ENCODE peak calls at places on chromosomes 13 and 19, in four cellular contexts. U is neural progenitor cell, P is endothelial cell of umbilical vein, R is Karpas-422. L is an unnamed sample.

GRCh38 chr13:102651892-102652291 is 43.0 kb downstream of the METTL21C start:
- DNase-seq in U (no peak), P (no peak), R (no peak), L (peak; percentile 68)

GRCh38 chr19:45075215-45076028 is 856 bp downstream of the ZNF296 start:
- DNase-seq in U (peak; percentile 43), P (peak; percentile 10), R (peak; percentile 97), L (peak; percentile 96)

GRCh38 chr13:101919541-101920306 is 467.2 kb downstream of the ITGBL1 start:
- DNase-seq in U (peak; percentile 83), P (peak; percentile 38), R (no peak), L (no peak)

GRCh38 chr13:107124730-107125129 is 556.8 kb upstream of the ARGLU1 start:
- DNase-seq in U (no peak), P (no peak), R (no peak), L (no peak)

GRCh38 chr13:92143766-92144165 is 745.3 kb downstream of the GPC5 start:
- DNase-seq in U (no peak), P (no peak), R (no peak), L (no peak)

GRCh38 chr19:13262450-13262849 is 112.2 kb downstream of the IER2 start:
- DNase-seq in U (peak; percentile 22), P (peak; percentile 70), R (peak; percentile 85), L (no peak)

GRCh38 chr19:47157455-47158321 is 27.1 kb downstream of the SAE1 start:
- DNase-seq in U (peak; percentile 62), P (peak; percentile 90), R (peak; percentile 57), L (no peak)

GRCh38 chr13:82912564-82912963 is 969.7 kb downstream of the SLITRK1 start:
- DNase-seq in U (no peak), P (no peak), R (no peak), L (no peak)

GRCh38 chr13:40992678-40993077 is 26.4 kb downstream of the ELF1 start:
- DNase-seq in U (no peak), P (peak; percentile 28), R (peak; percentile 62), L (no peak)

GRCh38 chr19:18388328-18389094 is 2.6 kb downstream of the GDF15 start:
- DNase-seq in U (peak; percentile 84), P (peak; percentile 73), R (peak; percentile 94), L (peak; percentile 96)

GRCh38 chr13:91313103-91313502 is 34.4 kb upstream of the MIR17HG start:
- DNase-seq in U (peak; percentile 56), P (peak; percentile 51), R (peak; percentile 48), L (no peak)

GRCh38 chr19:52007436-52007804 is 591 bp downstream of the ZNF615 start:
- DNase-seq in U (peak; percentile 53), P (no peak), R (no peak), L (no peak)

GRCh38 chr13:21347753-21348318 is 111.3 kb downstream of the ZDHHC20 start:
- DNase-seq in U (no peak), P (no peak), R (peak; percentile 58), L (no peak)

GRCh38 chr19:45882652-45883585 is 3.0 kb downstream of the IRF2BP1 start:
- DNase-seq in U (peak; percentile 92), P (peak; percentile 95), R (peak; percentile 96), L (peak; percentile 94)

GRCh38 chr19:11038511-11038910 is 50.8 kb upstream of the LDLR start:
- DNase-seq in U (no peak), P (no peak), R (no peak), L (no peak)

GRCh38 chr13:89721216-89721615 is 1626.3 kb upstream of the MIR17HG start:
- DNase-seq in U (no peak), P (no peak), R (no peak), L (no peak)

GRCh38 chr13:40755082-40755755 is 15.8 kb downstream of the MRPS31 start:
- DNase-seq in U (no peak), P (no peak), R (peak; percentile 42), L (no peak)

GRCh38 chr19:16463991-16464575 is 7.7 kb downstream of the EPS15L1 start:
- DNase-seq in U (no peak), P (no peak), R (no peak), L (no peak)

GRCh38 chr19:16460454-16460853 is 11.3 kb downstream of the EPS15L1 start:
- DNase-seq in U (no peak), P (no peak), R (no peak), L (no peak)

GRCh38 chr19:16463341-16463990 is 8.3 kb downstream of the EPS15L1 start:
- DNase-seq in U (no peak), P (no peak), R (no peak), L (no peak)

GRCh38 chr19:16461630-16462051 is 10.1 kb downstream of the EPS15L1 start:
- DNase-seq in U (no peak), P (no peak), R (no peak), L (no peak)

DNA sequence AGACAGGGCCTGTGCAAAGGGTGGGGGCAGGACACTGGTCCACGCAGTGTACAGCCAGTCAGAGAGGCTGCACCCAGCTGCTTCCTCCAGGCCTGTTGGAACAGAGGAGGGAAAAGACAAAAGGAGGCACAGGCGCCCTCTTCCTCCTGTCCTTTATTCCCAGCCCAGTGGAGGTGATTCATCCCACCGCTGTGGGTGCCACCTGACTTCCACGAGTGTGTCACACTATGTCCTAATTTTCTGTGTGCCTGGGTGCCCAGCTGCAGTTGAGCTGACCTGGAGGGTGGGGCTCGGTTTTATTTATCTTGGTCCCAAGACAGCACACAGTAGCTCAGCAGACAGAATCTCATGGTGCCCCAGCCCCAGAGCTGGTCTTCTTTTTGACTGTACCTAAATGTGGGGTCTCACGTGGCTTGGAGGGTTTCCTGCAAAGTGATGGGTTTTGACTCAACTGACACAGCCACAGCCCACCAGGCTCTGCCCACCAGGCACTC is 9.0 kb downstream of the EPS15L1 start:
- DNase-seq in U (no peak), P (no peak), R (no peak), L (no peak)
- H3K9ac ChIP-seq in U (no peak overlapping the region), P (no peak overlapping the region), R (no peak overlapping the region), L (no peak overlapping the region)

DNA sequence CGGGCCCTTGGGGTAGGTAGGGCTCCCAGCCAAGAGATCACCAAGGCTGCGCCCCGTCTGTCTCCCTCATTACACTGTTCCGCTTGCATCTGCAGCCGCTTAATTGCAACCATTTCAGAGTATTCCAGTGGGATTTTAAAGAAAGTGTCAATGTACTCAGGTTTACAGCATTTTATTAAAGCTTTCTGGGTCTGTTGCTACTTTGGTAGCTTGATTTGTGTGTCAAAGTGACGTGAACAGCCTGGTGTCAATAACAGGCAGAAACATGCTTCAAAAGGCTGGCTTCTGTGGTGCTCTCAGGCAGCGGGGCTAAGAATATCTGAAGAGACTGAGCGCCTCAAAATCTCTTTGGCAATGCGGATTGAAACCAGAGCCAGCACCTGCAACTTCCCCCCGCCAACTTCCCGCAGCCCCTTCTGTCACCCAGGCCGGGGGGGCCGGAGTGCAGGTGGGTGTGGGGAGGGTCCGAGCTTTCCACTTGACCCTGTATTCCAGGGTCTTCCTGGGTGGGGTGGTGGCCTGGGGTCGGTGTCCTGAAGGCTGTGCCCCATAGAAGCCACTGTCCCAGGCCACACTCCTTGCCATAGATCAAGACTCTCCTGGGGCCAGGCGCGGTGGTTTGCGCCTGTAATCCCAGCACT is 81.2 kb downstream of the KDM4B start:
- DNase-seq in U (no peak), P (no peak), R (peak; percentile 95), L (no peak)
- H3K27ac ChIP-seq in U (no peak overlapping the region), P (no peak overlapping the region), R (peak overlapping the region; percentile 98), L (no peak overlapping the region)

GRCh38 chr13:113182046-113182445 is 23.6 kb downstream of the PROZ start:
- DNase-seq in U (no peak), P (no peak), R (no peak), L (no peak)
- H3K36me3 ChIP-seq in U (peaks cover 10% of the 10 kb centered on the region), P (peaks cover 16% of the 10 kb centered on the region), R (peaks cover 65% of the 10 kb centered on the region), L (peaks cover 31% of the 10 kb centered on the region)

DNA sequence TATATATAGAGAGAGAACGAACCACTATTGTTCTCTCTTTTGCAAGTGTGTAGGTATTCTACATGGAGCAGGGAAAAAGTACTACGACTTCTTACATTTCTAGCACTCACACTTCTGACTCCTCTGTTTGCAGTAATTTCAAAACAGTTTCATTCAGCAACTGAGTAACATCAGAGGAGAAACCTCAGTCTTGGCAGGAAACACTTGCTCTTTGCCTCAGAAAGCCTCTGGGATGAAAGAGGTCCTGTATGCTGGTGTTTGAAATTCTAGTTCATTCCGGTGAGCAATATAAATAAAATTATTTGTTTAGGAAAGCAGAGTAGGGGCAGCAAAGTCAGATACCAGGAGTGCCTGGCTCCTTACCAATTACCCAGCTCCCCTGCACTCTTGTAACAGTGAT is 595.5 kb downstream of the TBC1D4 start:
- DNase-seq in U (no peak), P (no peak), R (no peak), L (no peak)
- H3K9ac ChIP-seq in U (no peak overlapping the region), P (no peak overlapping the region), R (no peak overlapping the region), L (no peak overlapping the region)

GRCh38 chr19:32037998-32038732 is 307.2 kb upstream of the ZNF507 start:
- DNase-seq in U (no peak), P (no peak), R (no peak), L (no peak)
- H3K27ac ChIP-seq in U (no peak overlapping the region), P (no peak overlapping the region), R (no peak overlapping the region), L (no peak overlapping the region)

DNA sequence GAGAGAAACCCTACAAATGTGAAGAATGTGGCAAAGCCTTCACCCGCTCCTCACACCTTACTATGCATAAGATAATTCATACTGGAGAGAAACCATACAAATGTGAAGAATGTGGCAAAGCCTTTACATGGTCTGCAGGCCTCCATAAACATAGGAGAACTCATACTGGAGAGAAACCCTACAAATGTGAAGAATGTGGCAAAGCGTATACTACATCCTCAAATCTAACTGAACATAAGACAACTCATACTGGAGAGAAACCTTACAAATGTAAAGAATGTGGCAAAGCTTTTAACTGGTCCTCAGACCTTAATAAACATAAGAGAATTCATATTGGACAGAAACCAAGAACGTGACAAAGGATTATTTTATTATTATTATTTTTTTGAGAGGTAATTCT is 30.7 kb downstream of the ZNF486 start:
- DNase-seq in U (no peak), P (no peak), R (no peak), L (no peak)
- H3K36me3 ChIP-seq in U (peaks cover 49% of the 10 kb centered on the region), P (no peaks in the 10 kb centered on the region), R (peaks cover 50% of the 10 kb centered on the region), L (peaks cover 12% of the 10 kb centered on the region)

DNA sequence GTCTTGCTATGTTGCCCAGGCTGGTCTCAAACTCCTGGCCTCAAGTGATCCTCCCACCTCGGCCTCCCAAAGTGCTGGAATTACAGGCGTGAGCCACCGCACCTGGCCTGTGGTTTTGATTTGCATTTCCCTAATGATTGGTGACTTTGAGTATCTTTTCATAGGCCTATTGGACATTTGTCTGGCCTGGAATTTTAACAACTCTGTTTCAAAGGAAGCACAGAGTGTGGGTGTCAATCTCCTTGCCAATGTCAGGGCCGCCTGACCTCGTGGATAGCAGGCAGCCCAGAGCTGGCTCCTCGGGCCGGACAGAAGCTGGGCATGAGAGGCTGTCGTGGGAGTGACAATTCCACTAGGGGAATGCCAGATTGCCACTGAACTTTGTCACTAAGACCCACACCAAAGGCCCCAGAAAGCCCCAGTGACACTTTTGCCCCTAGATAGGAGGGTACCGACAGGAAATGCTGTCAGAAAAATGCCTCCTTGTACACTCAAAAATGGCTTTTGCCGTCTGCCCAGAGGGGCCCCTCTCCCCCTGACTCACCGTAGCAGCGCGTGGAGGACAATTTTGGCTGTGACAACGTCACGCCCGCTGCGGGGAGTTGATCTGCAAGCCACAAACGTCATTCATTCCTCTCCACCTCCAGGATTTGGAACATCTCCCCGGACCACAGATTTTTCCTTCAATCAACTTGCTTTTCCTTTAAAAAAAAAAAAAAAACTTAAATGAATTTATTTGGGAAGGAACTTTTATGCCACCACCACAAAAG is 11.7 kb upstream of the ADGRE5 start:
- DNase-seq in U (no peak), P (no peak), R (no peak), L (peak; percentile 85)
- H3K9ac ChIP-seq in U (no peak overlapping the region), P (no peak overlapping the region), R (no peak overlapping the region), L (peak overlapping the region; percentile 26)